ENCODE peak calls at places on chromosome 15, in four cellular contexts. S, Y, V and A are unnamed samples.

GRCh38 chr15:56428821-56429458 is 36.0 kb downstream of the MNS1 start:
- DNase-seq in V (no peak), S (peak; percentile 22), Y (peak; percentile 11), A (peak; percentile 27)

GRCh38 chr15:64810499-64811326 is 14.7 kb downstream of the PIF1 start:
- DNase-seq in S (no peak), Y (no peak), V (no peak), A (peak; percentile 18)

GRCh38 chr15:67820992-67821783 is 4.1 kb upstream of the SKOR1 start:
- DNase-seq in V (no peak), Y (peak; percentile 89), S (no peak), A (peak; percentile 91)

GRCh38 chr15:51887887-51888592 is 58.6 kb downstream of the TMOD3 start:
- DNase-seq in S (no peak), Y (no peak), V (no peak), A (no peak)

GRCh38 chr15:97316362-97316761 is 644.1 kb upstream of the ARRDC4 start:
- DNase-seq in S (no peak), Y (no peak), V (no peak), A (no peak)

GRCh38 chr15:80265021-80265420 is 13.0 kb upstream of the CTXND1 start:
- DNase-seq in S (peak; percentile 3), V (no peak), Y (no peak), A (no peak)

GRCh38 chr15:62850791-62851291 is 191.7 kb upstream of the TPM1 start:
- DNase-seq in Y (peak; percentile 26), S (peak; percentile 93), V (no peak), A (peak; percentile 42)

GRCh38 chr15:74631408-74631807 is 15.8 kb downstream of the CLK3 start:
- DNase-seq in S (no peak), V (no peak), Y (no peak), A (no peak)

GRCh38 chr15:34837246-34838016 is 42.1 kb upstream of the ACTC1 start:
- DNase-seq in S (peak; percentile 86), Y (no peak), V (no peak), A (peak; percentile 24)

GRCh38 chr15:37792351-37792750 is 142.1 kb upstream of the TMCO5A start:
- DNase-seq in Y (no peak), S (no peak), V (no peak), A (no peak)